ENCODE peak calls at places on chromosomes 5 and 9, in six cellular contexts. W is occipital lobe, L is mammary epithelial cell, B is DMS153, O is NAMALWA, I is BE2C. M is an unnamed sample.

GRCh38 chr5:129905467-129906176 is 1.4 kb downstream of the CHSY3 start:
- DNase-seq in W (no peak), L (peak), B (no peak), O (no peak), I (no peak), M (peak)

GRCh38 chr9:126722252-126722921 is 82.5 kb upstream of the ZBTB43 start:
- DNase-seq in W (no peak), L (peak), B (no peak), O (peak), I (peak), M (peak)

GRCh38 chr5:146751781-146752401 is 126.7 kb downstream of the PPP2R2B start:
- DNase-seq in W (no peak), L (no peak), B (no peak), O (no peak), I (no peak), M (no peak)

GRCh38 chr9:77595426-77596051 is 52.6 kb downstream of the GNA14 start:
- DNase-seq in W (no peak), L (no peak), B (peak), O (no peak), I (peak), M (peak)

GRCh38 chr5:127562252-127562651 is 44.8 kb downstream of the PRRC1 start:
- DNase-seq in W (no peak), L (no peak), B (no peak), O (peak), I (peak), M (peak)

GRCh38 chr5:83789376-83789775 is 68.7 kb upstream of the HAPLN1 start:
- DNase-seq in W (no peak), L (no peak), B (no peak), O (no peak), I (no peak), M (no peak)

GRCh38 chr5:78056901-78057514 is 237.5 kb downstream of the AP3B1 start:
- DNase-seq in W (no peak), L (no peak), B (no peak), O (no peak), I (no peak), M (no peak)

GRCh38 chr9:89274838-89275237 is 36.2 kb upstream of the CKS2 start:
- DNase-seq in W (no peak), L (peak), B (no peak), O (no peak), I (no peak), M (no peak)

GRCh38 chr5:56812110-56812509 is 3.2 kb upstream of the MAP3K1 start:
- DNase-seq in W (no peak), L (peak), B (peak), O (no peak), I (peak), M (no peak)

GRCh38 chr5:95284512-95285405 is at the start of gene MCTP1:
- DNase-seq in W (peak), L (peak), B (no peak), O (no peak), I (peak), M (peak)

GRCh38 chr9:107734231-107735014 is 244.9 kb upstream of the KLF4 start:
- DNase-seq in W (no peak), L (peak), B (no peak), O (no peak), I (no peak), M (no peak)

GRCh38 chr5:95565280-95565920 is 10.5 kb downstream of the ARSK start:
- DNase-seq in W (no peak), L (no peak), B (no peak), O (no peak), I (no peak), M (no peak)

GRCh38 chr5:178605788-178606187 is 15.6 kb upstream of the COL23A1 start:
- DNase-seq in W (no peak), L (no peak), B (no peak), O (no peak), I (no peak), M (no peak)

GRCh38 chr5:174505621-174506020 is 218.8 kb upstream of the MSX2 start:
- DNase-seq in W (no peak), L (peak), B (no peak), O (no peak), I (no peak), M (no peak)

GRCh38 chr9:114434878-114435311 is 47.1 kb upstream of the AKNA start:
- DNase-seq in W (no peak), L (peak), B (peak), O (peak), I (no peak), M (peak)

GRCh38 chr5:136424835-136425694 is 59.7 kb upstream of the TRPC7 start:
- DNase-seq in W (peak), L (peak), B (peak), O (peak), I (peak), M (peak)

GRCh38 chr9:126456396-126456795 is 129.8 kb downstream of the MVB12B start:
- DNase-seq in W (no peak), L (no peak), B (no peak), O (no peak), I (no peak), M (no peak)

GRCh38 chr5:97835128-97835527 is 652.1 kb upstream of the RIOK2 start:
- DNase-seq in W (no peak), L (no peak), B (no peak), O (no peak), I (no peak), M (no peak)

GRCh38 chr5:135743684-135744083 is 90.8 kb upstream of the SLC25A48 start:
- DNase-seq in W (no peak), L (no peak), B (no peak), O (no peak), I (no peak), M (no peak)

GRCh38 chr5:166907314-166907713 is 1384.1 kb upstream of the WWC1 start:
- DNase-seq in W (no peak), L (peak), B (no peak), O (no peak), I (no peak), M (no peak)

GRCh38 chr5:16229357-16229940 is 49.9 kb upstream of the MARCHF11 start:
- DNase-seq in W (no peak), L (no peak), B (no peak), O (no peak), I (peak), M (no peak)

GRCh38 chr9:90107021-90107771 is 502.4 kb downstream of the GADD45G start:
- DNase-seq in W (no peak), L (peak), B (peak), O (no peak), I (peak), M (no peak)

GRCh38 chr5:107431998-107432397 is 238.7 kb downstream of the EFNA5 start:
- DNase-seq in W (no peak), L (peak), B (no peak), O (no peak), I (no peak), M (no peak)

GRCh38 chr9:37566716-37567115 is 9.5 kb downstream of the FBXO10 start:
- DNase-seq in W (no peak), L (no peak), B (no peak), O (peak), I (no peak), M (no peak)

GRCh38 chr5:110333384-110333783 is 393.1 kb downstream of the TMEM232 start:
- DNase-seq in W (no peak), L (no peak), B (no peak), O (peak), I (no peak), M (no peak)

GRCh38 chr9:89911721-89912604 is 307.2 kb downstream of the GADD45G start:
- DNase-seq in W (no peak), L (no peak), B (no peak), O (no peak), I (no peak), M (no peak)

GRCh38 chr9:127506117-127506813 is 55.0 kb downstream of the LRSAM1 start:
- DNase-seq in W (no peak), L (no peak), B (no peak), O (no peak), I (no peak), M (no peak)

GRCh38 chr9:133160742-133161541 is 2.8 kb downstream of the GBGT1 start:
- DNase-seq in W (no peak), L (peak), B (no peak), O (peak), I (peak), M (peak)

GRCh38 chr5:171801-172331 is 19.4 kb upstream of the LRRC14B start:
- DNase-seq in W (no peak), L (no peak), B (no peak), O (no peak), I (peak), M (no peak)

GRCh38 chr9:8613346-8613825 is 813.8 kb upstream of the DMAC1 start:
- DNase-seq in W (no peak), L (no peak), B (no peak), O (no peak), I (no peak), M (no peak)

GRCh38 chr5:92309336-92309991 is 926.3 kb upstream of the ARRDC3 start:
- DNase-seq in W (no peak), L (peak), B (peak), O (peak), I (no peak), M (peak)

GRCh38 chr9:20804476-20805253 is 120.6 kb downstream of the FOCAD start:
- DNase-seq in W (no peak), L (no peak), B (no peak), O (no peak), I (no peak), M (no peak)

GRCh38 chr9:131347376-131348020 is 46.4 kb upstream of the PRRC2B start:
- DNase-seq in W (no peak), L (no peak), B (no peak), O (no peak), I (no peak), M (no peak)

GRCh38 chr9:132748450-132748849 is 78.2 kb downstream of the GTF3C4 start:
- DNase-seq in W (no peak), L (no peak), B (no peak), O (no peak), I (no peak), M (peak)

GRCh38 chr9:132538071-132538470 is 44.3 kb upstream of the BARHL1 start:
- DNase-seq in W (no peak), L (no peak), B (no peak), O (no peak), I (no peak), M (no peak)